ENCODE peak calls at places on chromosomes 11 and 22, in seven cellular contexts. W is hepatic stellate cell; I is stimulated activated naive CD8-positive, alpha-beta T cell treated with anti-CD3 and anti-CD28 coated beads, Interleukin-15, Interleukin-2, amounts not matched to agents 100 U/mL and 50 U/mL, for 24 hours; A is lung microvascular endothelial cell; M is IMR-90; P is C1 segment of cervical spinal cord; Y is HTR-8/SVneo. G is an unnamed sample.

GRCh38 chr22:46614070-46614931 is 5.9 kb upstream of the GRAMD4 start:
- DNase-seq in W (no peak), I (peak; percentile 61), A (no peak), M (no peak), P (no peak), Y (no peak), G (no peak)

GRCh38 chr11:103622296-103622695 is 414.1 kb upstream of the DDI1 start:
- DNase-seq in W (no peak), I (no peak), A (no peak), M (no peak), P (no peak), Y (no peak), G (no peak)

GRCh38 chr22:22882033-22882717 is 5.4 kb upstream of the IGLL5 start:
- DNase-seq in W (no peak), I (no peak), A (no peak), M (no peak), P (no peak), Y (no peak), G (no peak)

GRCh38 chr11:133984828-133985227 is 28.1 kb upstream of the IGSF9B start:
- DNase-seq in W (no peak), I (no peak), A (no peak), M (no peak), P (no peak), Y (no peak), G (no peak)

GRCh38 chr22:44363214-44363979 is 50.6 kb upstream of the SHISAL1 start:
- DNase-seq in W (peak; percentile 91), I (no peak), A (peak; percentile 95), M (peak; percentile 98), P (peak; percentile 20), Y (peak; percentile 56), G (peak; percentile 35)

GRCh38 chr11:62580959-62581715 is 7.4 kb upstream of the EEF1G start:
- DNase-seq in W (no peak), I (no peak), A (no peak), M (no peak), P (no peak), Y (no peak), G (no peak)

GRCh38 chr11:124670732-124671131 is 2.8 kb downstream of the SIAE start:
- DNase-seq in W (no peak), I (peak; percentile 8), A (no peak), M (peak; percentile 9), P (no peak), Y (no peak), G (no peak)

GRCh38 chr11:3840289-3840869 is 380 bp downstream of the RHOG start:
- DNase-seq in W (peak; percentile 27), I (no peak), A (no peak), M (no peak), P (no peak), Y (peak; percentile 17), G (no peak)

GRCh38 chr22:47798229-47798628 is 1035.8 kb downstream of the TBC1D22A start:
- DNase-seq in W (no peak), I (no peak), A (no peak), M (no peak), P (no peak), Y (no peak), G (no peak)

GRCh38 chr11:69241075-69241740 is 52.7 kb upstream of the MYEOV start:
- DNase-seq in W (no peak), I (no peak), A (no peak), M (no peak), P (no peak), Y (no peak), G (no peak)

G was measured in DMS 273 treated with DMSO at 0.1 percent for 48 hours.